ENCODE peak calls at places on chromosome 17, in ten cellular contexts. U, Z, V, R, Q, A, K, O, J and I are unnamed samples.

GRCh38 chr17:75288784-75289121 is 480 bp downstream of the SLC25A19 start:
- DNase-seq in U (no peak), Z (no peak), V (no peak), R (no peak), Q (peak), A (no peak), K (no peak), O (peak), J (peak), I (peak)

GRCh38 chr17:62658136-62658535 is 30.7 kb downstream of the MRC2 start:
- DNase-seq in U (no peak), Z (no peak), V (no peak), R (no peak), Q (no peak), A (no peak), K (no peak), O (no peak), J (no peak), I (no peak)

GRCh38 chr17:38879878-38880727 is 10.2 kb downstream of the LASP1 start:
- DNase-seq in U (peak), Z (peak), V (no peak), R (peak), Q (no peak), A (peak), K (no peak), O (peak), J (peak), I (peak)

GRCh38 chr17:79814966-79815835 is 18.3 kb upstream of the CBX8 start:
- DNase-seq in U (no peak), Z (peak), V (no peak), R (no peak), Q (no peak), A (peak), K (no peak), O (peak), J (no peak), I (no peak)

GRCh38 chr17:28147026-28147425 is 104.5 kb downstream of the NLK start:
- DNase-seq in U (no peak), Z (no peak), V (no peak), R (peak), Q (no peak), A (no peak), K (no peak), O (no peak), J (no peak), I (no peak)

GRCh38 chr17:6603746-6604325 is 36.7 kb downstream of the KIAA0753 start:
- DNase-seq in U (no peak), Z (peak), V (no peak), R (peak), Q (no peak), A (peak), K (no peak), O (no peak), J (peak), I (peak)

GRCh38 chr17:42676424-42677011 is at the start of gene PLEKHH3:
- DNase-seq in U (no peak), Z (no peak), V (no peak), R (no peak), Q (no peak), A (no peak), K (no peak), O (peak), J (peak), I (peak)

GRCh38 chr17:43125967-43126910 is 1.1 kb upstream of the BRCA1 start:
- DNase-seq in U (no peak), Z (no peak), V (no peak), R (no peak), Q (no peak), A (peak), K (no peak), O (peak), J (no peak), I (no peak)

GRCh38 chr17:44807093-44807816 is 22.8 kb downstream of the GJC1 start:
- DNase-seq in U (no peak), Z (no peak), V (no peak), R (no peak), Q (no peak), A (no peak), K (no peak), O (no peak), J (no peak), I (no peak)

GRCh38 chr17:4427505-4427904 is 6.2 kb upstream of the SPNS3 start:
- DNase-seq in U (no peak), Z (no peak), V (no peak), R (no peak), Q (no peak), A (no peak), K (no peak), O (no peak), J (no peak), I (no peak)

GRCh38 chr17:21843318-21843865 is 151.1 kb downstream of the KCNJ18 start:
- DNase-seq in U (no peak), Z (no peak), V (no peak), R (no peak), Q (no peak), A (no peak), K (no peak), O (no peak), J (no peak), I (no peak)

GRCh38 chr17:27282054-27282501 is 11.8 kb upstream of the WSB1 start:
- DNase-seq in U (no peak), Z (peak), V (peak), R (peak), Q (no peak), A (peak), K (no peak), O (no peak), J (no peak), I (no peak)

GRCh38 chr17:9890124-9890523 is 14.9 kb downstream of the RCVRN start:
- DNase-seq in U (peak), Z (no peak), V (no peak), R (no peak), Q (no peak), A (no peak), K (no peak), O (peak), J (peak), I (peak)

GRCh38 chr17:1878419-1879121 is 48.8 kb downstream of the RPA1 start:
- DNase-seq in U (peak), Z (no peak), V (no peak), R (no peak), Q (no peak), A (no peak), K (no peak), O (no peak), J (no peak), I (no peak)

GRCh38 chr17:77527836-77528505 is 387.2 kb downstream of the SEC14L1 start:
- DNase-seq in U (no peak), Z (no peak), V (no peak), R (no peak), Q (no peak), A (no peak), K (no peak), O (no peak), J (no peak), I (no peak)
- H3K4me3 ChIP-seq in U (peak), Z (no peak), V (peak), R (no peak), Q (no peak), A (no peak), K (peak), O (peak), J (peak), I (no peak)

GRCh38 chr17:68197997-68198930 is 49.6 kb upstream of the AMZ2 start:
- DNase-seq in U (no peak), Z (no peak), V (no peak), R (no peak), Q (no peak), A (no peak), K (no peak), O (peak), J (no peak), I (no peak)
- H3K4me3 ChIP-seq in U (peak), Z (no peak), V (no peak), R (no peak), Q (peak), A (no peak), K (peak), O (peak), J (peak), I (no peak)

DNA sequence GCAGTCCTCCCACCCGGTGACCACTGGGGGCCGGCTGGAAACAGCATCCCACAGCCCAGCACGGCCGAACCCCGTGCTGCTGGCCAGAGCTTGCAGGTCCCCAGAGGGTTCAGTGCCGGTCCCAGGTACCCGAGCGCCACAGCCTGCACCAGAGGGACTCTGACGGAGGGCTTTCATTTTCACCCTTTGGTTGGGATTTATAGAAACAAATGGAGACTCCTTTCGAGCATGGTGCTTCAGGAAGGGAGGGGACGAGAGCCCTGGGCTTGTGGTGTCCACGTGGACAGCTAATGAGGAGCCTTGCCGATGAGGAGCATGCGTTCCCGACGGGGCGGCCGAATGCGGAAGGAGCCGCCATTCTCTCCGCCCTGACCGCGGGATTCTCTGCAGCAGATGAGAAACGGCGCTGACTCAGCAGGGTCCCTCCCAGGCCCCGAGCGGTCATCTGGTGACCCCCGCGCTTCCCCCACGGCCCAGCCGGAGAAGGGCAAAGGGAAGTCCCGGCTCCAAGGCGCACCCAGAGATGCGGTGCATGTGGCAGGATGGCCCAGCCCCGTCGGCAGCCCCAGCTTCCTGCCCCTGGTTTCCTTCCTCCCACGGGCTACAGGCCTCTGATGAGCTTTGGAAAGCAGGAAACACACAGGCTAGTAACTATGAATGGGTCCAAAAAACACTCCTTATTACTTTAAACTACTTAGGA is 9.8 kb downstream of the SLC38A10 start:
- DNase-seq in U (no peak), Z (peak), V (no peak), R (peak), Q (peak), A (peak), K (peak), O (peak), J (no peak), I (no peak)
- H3K4me3 ChIP-seq in U (no peak), Z (peak), V (peak), R (no peak), Q (peak), A (peak), K (peak), O (no peak), J (no peak), I (no peak)

DNA sequence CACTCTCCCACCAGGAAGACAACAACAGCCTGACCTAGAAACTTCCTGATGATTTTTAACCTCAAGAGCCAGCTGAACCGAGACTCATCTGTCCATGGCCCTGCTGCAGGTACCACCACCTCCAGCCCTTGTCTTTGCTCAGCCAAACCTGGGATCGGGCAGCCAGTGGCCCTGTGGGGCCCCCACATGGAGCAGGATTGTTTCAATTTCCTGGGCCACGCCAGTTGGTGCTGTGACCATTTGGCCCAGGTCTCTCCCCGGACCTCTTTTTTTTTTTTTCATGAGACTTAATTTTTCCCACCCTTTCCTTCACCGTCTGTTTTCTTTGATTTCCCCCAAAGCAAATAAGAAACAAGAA is 8.3 kb upstream of the HOXB2 start:
- DNase-seq in U (no peak), Z (no peak), V (no peak), R (no peak), Q (no peak), A (no peak), K (no peak), O (no peak), J (no peak), I (no peak)
- H3K4me3 ChIP-seq in U (peak), Z (no peak), V (no peak), R (peak), Q (no peak), A (peak), K (no peak), O (no peak), J (no peak), I (no peak)

GRCh38 chr17:46978489-46979022 is 497 bp downstream of the RPRML start:
- DNase-seq in U (peak), Z (no peak), V (no peak), R (no peak), Q (no peak), A (no peak), K (no peak), O (peak), J (no peak), I (peak)

GRCh38 chr17:46977750-46978488 is 1.1 kb downstream of the RPRML start:
- DNase-seq in U (no peak), Z (no peak), V (no peak), R (no peak), Q (no peak), A (no peak), K (no peak), O (peak), J (no peak), I (no peak)

GRCh38 chr17:46977348-46977747 is 1.7 kb downstream of the RPRML start:
- DNase-seq in U (peak), Z (peak), V (no peak), R (peak), Q (no peak), A (no peak), K (no peak), O (peak), J (peak), I (peak)

GRCh38 chr17:46975287-46975686 is 3.8 kb downstream of the RPRML start:
- DNase-seq in U (no peak), Z (no peak), V (no peak), R (no peak), Q (no peak), A (no peak), K (no peak), O (no peak), J (no peak), I (no peak)

DNA sequence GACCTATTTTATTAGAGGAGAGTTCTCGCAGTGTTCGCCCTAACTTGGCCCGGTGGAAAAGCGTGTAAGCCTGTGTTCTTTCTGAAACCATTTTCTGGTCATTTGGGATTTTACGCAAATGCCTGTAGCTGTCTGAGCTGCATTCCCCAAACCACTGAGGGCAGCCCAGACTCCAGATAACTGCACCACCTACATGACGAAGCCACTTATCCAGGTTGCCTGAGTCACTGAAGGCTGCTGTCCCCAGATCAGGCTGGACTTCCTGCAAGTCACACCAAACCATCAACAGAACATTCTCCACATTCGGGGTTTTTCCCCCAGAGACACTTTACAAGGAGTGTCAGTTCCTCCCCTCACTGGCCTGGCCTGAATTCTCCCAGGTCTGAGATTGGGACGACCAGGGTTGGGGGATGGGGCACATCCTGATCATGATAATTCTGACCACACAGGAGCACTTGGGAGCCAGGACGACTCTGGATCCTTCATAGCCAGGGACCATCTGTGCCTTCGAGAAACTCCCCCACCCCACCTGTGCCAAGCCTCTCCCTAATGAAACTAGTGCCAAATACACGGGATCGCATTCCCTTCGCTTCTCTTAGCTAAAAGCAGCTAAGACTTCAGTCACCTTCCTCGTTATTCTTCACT is 2.3 kb downstream of the RPRML start:
- DNase-seq in U (no peak), Z (no peak), V (no peak), R (no peak), Q (no peak), A (no peak), K (no peak), O (peak), J (no peak), I (peak)
- H3K4me3 ChIP-seq in U (no peak), Z (no peak), V (no peak), R (no peak), Q (no peak), A (no peak), K (no peak), O (no peak), J (no peak), I (no peak)

GRCh38 chr17:55730380-55730779 is 7.7 kb upstream of the TMEM100 start:
- DNase-seq in U (no peak), Z (no peak), V (no peak), R (no peak), Q (no peak), A (peak), K (no peak), O (no peak), J (peak), I (no peak)
- H3K4me3 ChIP-seq in U (no peak), Z (peak), V (no peak), R (no peak), Q (no peak), A (no peak), K (peak), O (no peak), J (peak), I (no peak)

GRCh38 chr17:40883960-40884359 is 1.1 kb downstream of the KRT20 start:
- DNase-seq in U (no peak), Z (no peak), V (no peak), R (no peak), Q (no peak), A (no peak), K (no peak), O (no peak), J (no peak), I (no peak)
- H3K4me3 ChIP-seq in U (no peak), Z (no peak), V (no peak), R (no peak), Q (no peak), A (no peak), K (no peak), O (no peak), J (no peak), I (no peak)

GRCh38 chr17:57549996-57550395 is 195.1 kb downstream of the CCDC182 start:
- DNase-seq in U (no peak), Z (no peak), V (no peak), R (no peak), Q (no peak), A (no peak), K (no peak), O (peak), J (no peak), I (no peak)
- H3K4me3 ChIP-seq in U (no peak), Z (no peak), V (no peak), R (no peak), Q (no peak), A (no peak), K (no peak), O (peak), J (no peak), I (no peak)